ENCODE peak calls at places on chromosomes 4 and X, in five cellular contexts. V is right lobe of liver, N is heart left ventricle, W is HCT116, A is body of pancreas. K is an unnamed sample.

GRCh38 chr4:48173055-48173991 is 39.3 kb upstream of the TXK start:
- ATAC-seq in V (peak), N (no peak), W (peak), A (no peak), K (peak)

GRCh38 chrX:17247144-17247543 is 127.9 kb upstream of the NHS start:
- ATAC-seq in V (no peak), N (no peak), W (peak), A (no peak), K (no peak)

GRCh38 chr4:112514079-112514448 is 1.9 kb downstream of the NEUROG2 start:
- ATAC-seq in V (no peak), N (no peak), W (no peak), A (no peak), K (no peak)

GRCh38 chrX:101397779-101398178 is 7.0 kb downstream of the RPL36A start:
- ATAC-seq in V (no peak), N (no peak), W (peak), A (no peak), K (no peak)

GRCh38 chr4:181004056-181004455 is 1239.1 kb upstream of the TENM3 start:
- ATAC-seq in V (no peak), N (no peak), W (no peak), A (no peak), K (no peak)

GRCh38 chr4:172546782-172547181 is 621.8 kb upstream of the GALNT7 start:
- ATAC-seq in V (no peak), N (no peak), W (no peak), A (no peak), K (no peak)

GRCh38 chrX:46819136-46819535 is 17.7 kb upstream of the RP2 start:
- ATAC-seq in V (no peak), N (no peak), W (no peak), A (no peak), K (no peak)

GRCh38 chr4:95539056-95539455 is 9.7 kb downstream of the UNC5C start:
- ATAC-seq in V (no peak), N (no peak), W (no peak), A (no peak), K (no peak)

GRCh38 chr4:143178923-143179322 is 5.8 kb upstream of the USP38 start:
- ATAC-seq in V (no peak), N (no peak), W (no peak), A (no peak), K (no peak)

GRCh38 chr4:172982151-172982590 is 186.4 kb upstream of the GALNT7 start:
- ATAC-seq in V (peak), N (no peak), W (peak), A (no peak), K (no peak)

GRCh38 chr4:52926575-52926974 is 64.5 kb downstream of the RASL11B start:
- ATAC-seq in V (no peak), N (no peak), W (no peak), A (no peak), K (no peak)

GRCh38 chrX:115579327-115579726 is 18.4 kb downstream of the PLS3 start:
- ATAC-seq in V (no peak), N (no peak), W (no peak), A (no peak), K (no peak)

GRCh38 chr4:149031399-149031798 is 589.2 kb upstream of the NR3C2 start:
- ATAC-seq in V (peak), N (no peak), W (peak), A (peak), K (no peak)

GRCh38 chr4:172898715-172899114 is 269.9 kb upstream of the GALNT7 start:
- ATAC-seq in V (no peak), N (no peak), W (no peak), A (no peak), K (no peak)

GRCh38 chr4:65738134-65738533 is 67.8 kb upstream of the EPHA5 start:
- ATAC-seq in V (no peak), N (no peak), W (no peak), A (no peak), K (no peak)

GRCh38 chr4:59979061-59979460 is 1221.1 kb upstream of the ADGRL3 start:
- ATAC-seq in V (no peak), N (no peak), W (no peak), A (no peak), K (no peak)

GRCh38 chr4:81392164-81392563 is 79.5 kb downstream of the RASGEF1B start:
- ATAC-seq in V (no peak), N (no peak), W (no peak), A (no peak), K (no peak)

GRCh38 chr4:78863991-78864390 is 75.2 kb downstream of the PAQR3 start:
- ATAC-seq in V (peak), N (no peak), W (no peak), A (no peak), K (no peak)

GRCh38 chrX:7709845-7710244 is 133.1 kb upstream of the VCX start:
- ATAC-seq in V (no peak), N (no peak), W (no peak), A (no peak), K (no peak)

GRCh38 chr4:183118585-183118984 is 19.5 kb downstream of the WWC2 start:
- ATAC-seq in V (peak), N (no peak), W (peak), A (peak), K (no peak)

GRCh38 chrX:45771114-45771513 is 570.4 kb upstream of the DIPK2B start:
- ATAC-seq in V (peak), N (no peak), W (peak), A (no peak), K (no peak)
- TF ChIP-seq POLR2A in V (no peak), N (no peak), W (no peak), A (no peak), K (no peak)

GRCh38 chr4:152956167-152956566 is 20.0 kb downstream of the FHDC1 start:
- ATAC-seq in V (no peak), N (no peak), W (no peak), A (no peak), K (no peak)
- H3K27ac ChIP-seq in V (no peak), N (no peak), W (no peak), A (no peak), K (peak)

DNA sequence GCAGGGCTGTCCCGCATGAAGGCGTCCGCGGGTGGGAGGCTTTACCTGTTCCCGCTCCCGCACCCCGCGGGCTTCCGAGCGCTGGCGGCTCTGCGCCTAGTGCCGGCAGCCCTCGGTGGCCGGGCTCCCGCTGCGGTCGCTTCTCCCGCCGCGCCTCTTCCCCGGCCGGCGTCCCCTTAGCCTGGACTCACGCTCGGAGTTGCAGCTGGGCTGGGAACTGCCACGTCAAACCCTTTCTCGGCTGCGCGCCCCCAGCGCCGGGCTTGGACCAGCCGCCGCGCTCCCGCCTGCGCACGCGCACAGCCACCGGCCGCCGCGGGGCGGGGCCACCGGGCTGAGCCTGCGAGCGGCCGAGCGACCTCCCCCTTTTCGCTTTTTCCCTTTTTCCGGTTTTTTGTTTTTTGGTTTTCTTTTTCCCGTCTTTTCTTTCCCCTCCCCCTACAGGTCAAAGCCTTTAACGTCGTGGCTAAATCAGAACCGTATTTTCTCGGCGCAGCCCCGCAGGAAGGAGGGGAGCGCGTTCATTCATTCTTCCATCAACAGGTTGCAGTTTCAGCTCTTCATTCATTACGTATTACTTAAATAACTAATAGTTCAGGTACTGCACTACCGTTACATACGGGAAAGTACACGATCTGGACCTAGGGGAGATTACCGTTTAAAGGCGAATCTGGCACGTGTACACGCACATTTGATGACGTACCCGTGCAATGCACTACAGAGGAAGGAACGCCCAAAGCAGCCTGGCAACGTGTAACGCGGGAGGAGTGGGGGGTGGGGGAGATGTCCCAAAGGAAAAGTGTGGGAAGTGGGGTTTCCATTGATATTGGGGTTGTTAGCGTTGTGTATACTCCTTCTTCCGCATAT is at the start of gene SEC24D:
- ATAC-seq in V (peak), N (peak), W (peak), A (peak), K (peak)
- TF ChIP-seq POLR2A in V (peak), N (peak), W (peak), A (peak), K (peak)

DNA sequence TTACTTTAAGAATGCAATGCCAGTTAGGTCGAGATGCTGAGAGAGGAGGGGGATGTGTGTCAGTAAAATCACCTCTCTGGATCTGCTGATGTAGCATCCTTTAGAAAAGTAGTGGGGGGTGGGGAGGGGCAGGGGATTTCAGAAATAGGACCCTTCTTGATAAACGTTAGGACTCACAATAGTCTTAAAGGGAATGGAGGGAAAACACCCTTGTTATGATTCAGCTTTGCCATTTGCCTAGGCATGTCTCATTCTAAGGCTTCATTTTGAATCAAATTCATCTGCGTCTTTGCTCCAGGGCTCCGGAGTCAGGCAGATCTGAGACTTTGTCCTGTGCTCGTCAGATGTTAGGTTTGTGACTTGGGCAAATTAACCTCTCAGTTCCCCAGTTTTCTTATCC is 879 bp downstream of the SH2D1A start:
- ATAC-seq in V (no peak), N (no peak), W (no peak), A (no peak), K (no peak)
- H3K27ac ChIP-seq in V (no peak), N (no peak), W (no peak), A (no peak), K (no peak)

GRCh38 chr4:154009795-154010194 is 220.9 kb upstream of the SFRP2 start:
- ATAC-seq in V (no peak), N (no peak), W (no peak), A (no peak), K (no peak)
- TF ChIP-seq POLR2A in V (no peak), N (no peak), W (no peak), A (no peak), K (no peak)

GRCh38 chr4:16160457-16160856 is 65.8 kb downstream of the TAPT1 start:
- ATAC-seq in V (peak), N (no peak), W (no peak), A (no peak), K (no peak)

GRCh38 chr4:16159321-16159720 is 67.0 kb downstream of the TAPT1 start:
- ATAC-seq in V (no peak), N (no peak), W (no peak), A (no peak), K (no peak)

GRCh38 chr4:16155503-16156169 is 70.6 kb downstream of the TAPT1 start:
- ATAC-seq in V (peak), N (no peak), W (no peak), A (no peak), K (no peak)

GRCh38 chr4:16157609-16158503 is 68.4 kb downstream of the TAPT1 start:
- ATAC-seq in V (no peak), N (no peak), W (no peak), A (no peak), K (no peak)

DNA sequence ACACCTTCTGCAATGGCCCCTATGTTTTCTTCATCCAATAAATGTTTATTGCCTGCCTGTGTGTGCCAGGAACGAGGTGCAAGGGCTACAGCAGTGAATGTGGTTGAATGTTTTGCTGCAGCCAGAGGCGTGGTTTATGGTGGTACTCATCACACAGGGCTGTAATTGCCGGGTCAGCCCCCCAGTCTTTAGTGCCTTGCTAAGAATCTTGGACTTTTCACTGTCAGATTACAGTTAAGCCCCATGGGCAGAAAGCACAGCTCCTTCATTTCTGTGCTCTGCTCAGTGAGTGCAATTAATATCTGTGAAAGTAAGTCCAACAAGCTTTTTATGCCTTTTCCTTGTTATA is 67.8 kb downstream of the TAPT1 start:
- ATAC-seq in V (no peak), N (no peak), W (no peak), A (no peak), K (no peak)
- H3K27ac ChIP-seq in V (no peak), N (no peak), W (no peak), A (no peak), K (no peak)

GRCh38 chrX:154002215-154002719 is 17.4 kb downstream of the IRAK1 start:
- ATAC-seq in V (peak), N (no peak), W (peak), A (peak), K (peak)
- TF ChIP-seq POLR2A in V (no peak), N (no peak), W (no peak), A (no peak), K (no peak)

K was measured in gastroesophageal sphincter.